ENCODE peak calls at places on chromosomes 7 and 10, in four cellular contexts. W is ACHN; V is neuronal stem cell; P is stimulated activated CD4-positive, alpha-beta T cell treated with anti-CD3 and anti-CD28 coated beads, Interleukin-12 subunit alpha, Interleukin-12 subunit beta, amount 100 ng/mL, for 4 hours. X is an unnamed sample.

GRCh38 chr10:123429631-123430257 is 236.4 kb upstream of the GPR26 start:
- DNase-seq in W (no peak), V (no peak), P (no peak), X (no peak)

GRCh38 chr10:116444527-116445142 is 17.0 kb downstream of the PNLIPRP3 start:
- DNase-seq in W (peak), V (peak), P (peak), X (no peak)

GRCh38 chr7:30984359-30985107 is 20.8 kb downstream of the GHRHR start:
- DNase-seq in W (peak), V (no peak), P (no peak), X (no peak)

GRCh38 chr10:97498841-97499560 is at the start of gene UBTD1:
- DNase-seq in W (no peak), V (peak), P (peak), X (no peak)

GRCh38 chr7:132251327-132251659 is 325.0 kb downstream of the PLXNA4 start:
- DNase-seq in W (no peak), V (peak), P (no peak), X (peak)

GRCh38 chr10:3319811-3320226 is 147.2 kb upstream of the PITRM1 start:
- DNase-seq in W (no peak), V (no peak), P (no peak), X (no peak)

GRCh38 chr7:155300641-155301452 is 3.2 kb downstream of the INSIG1 start:
- DNase-seq in W (no peak), V (no peak), P (no peak), X (peak)

GRCh38 chr7:127780489-127780888 is 128.5 kb downstream of the SND1 start:
- DNase-seq in W (no peak), V (no peak), P (no peak), X (no peak)

GRCh38 chr10:78852856-78853255 is 215.9 kb upstream of the ZMIZ1 start:
- DNase-seq in W (peak), V (no peak), P (peak), X (no peak)

GRCh38 chr7:15086171-15086745 is 183.7 kb upstream of the DGKB start:
- DNase-seq in W (peak), V (no peak), P (no peak), X (no peak)

GRCh38 chr7:95045236-95045923 is 138.0 kb downstream of the PPP1R9A start:
- DNase-seq in W (peak), V (no peak), P (no peak), X (no peak)

GRCh38 chr10:98339790-98340189 is 71.8 kb upstream of the LOXL4 start:
- DNase-seq in W (no peak), V (no peak), P (no peak), X (no peak)

GRCh38 chr7:2510909-2511768 is 8.4 kb upstream of the LFNG start:
- DNase-seq in W (no peak), V (no peak), P (no peak), X (no peak)

GRCh38 chr10:101560293-101561067 is 27.6 kb downstream of the POLL start:
- DNase-seq in W (no peak), V (no peak), P (no peak), X (peak)

GRCh38 chr7:130299909-130300308 is 6.9 kb downstream of the CPA4 start:
- DNase-seq in W (no peak), V (no peak), P (no peak), X (no peak)

GRCh38 chr7:107854989-107855388 is 36.0 kb upstream of the DLD start:
- DNase-seq in W (peak), V (no peak), P (no peak), X (no peak)

GRCh38 chr7:41702635-41703371 is at the start of gene INHBA:
- DNase-seq in W (peak), V (no peak), P (no peak), X (peak)

GRCh38 chr10:106942035-106942662 is 222.4 kb downstream of the SORCS1 start:
- DNase-seq in W (no peak), V (no peak), P (no peak), X (peak)

GRCh38 chr10:17647316-17647715 is 3.4 kb downstream of the STAM start:
- DNase-seq in W (no peak), V (no peak), P (no peak), X (no peak)

GRCh38 chr10:124290095-124290795 is 128.5 kb downstream of the OAT start:
- DNase-seq in W (no peak), V (no peak), P (no peak), X (peak)

GRCh38 chr10:121374121-121374520 is 224.1 kb downstream of the FGFR2 start:
- DNase-seq in W (no peak), V (no peak), P (no peak), X (no peak)

GRCh38 chr7:139680676-139681462 is 96.9 kb downstream of the HIPK2 start:
- DNase-seq in W (peak), V (no peak), P (peak), X (peak)

GRCh38 chr10:22681783-22682183 is 32.6 kb downstream of the PIP4K2A start:
- DNase-seq in W (peak), V (no peak), P (peak), X (no peak)

GRCh38 chr7:84677386-84677785 is 482.8 kb upstream of the SEMA3A start:
- DNase-seq in W (no peak), V (no peak), P (no peak), X (no peak)

GRCh38 chr7:122896509-122896908 is 10.2 kb upstream of the CADPS2 start:
- DNase-seq in W (peak), V (no peak), P (no peak), X (no peak)

X was measured in right atrium auricular region.